ENCODE peak calls at places on chromosome 10, in seven cellular contexts. S, L, M, K, U, E and J are unnamed samples.

GRCh38 chr10:43888551-43888950 is 239.9 kb upstream of the ZNF32 start:
- DNase-seq in S (peak), L (no peak), M (no peak), K (peak), U (no peak), E (no peak), J (no peak)

GRCh38 chr10:112658900-112659328 is 211.9 kb downstream of the VTI1A start:
- DNase-seq in S (peak), L (peak), M (no peak), K (no peak), U (peak), E (no peak), J (no peak)

GRCh38 chr10:29056729-29057128 is 232.1 kb upstream of the LYZL1 start:
- DNase-seq in S (no peak), L (no peak), M (no peak), K (no peak), U (no peak), E (no peak), J (no peak)

GRCh38 chr10:16777473-16778370 is 39.5 kb downstream of the RSU1 start:
- DNase-seq in S (peak), L (peak), M (no peak), K (peak), U (peak), E (peak), J (peak)

GRCh38 chr10:97759157-97759980 is 12.4 kb downstream of the SFRP5 start:
- DNase-seq in S (peak), L (peak), M (no peak), K (peak), U (peak), E (peak), J (no peak)

GRCh38 chr10:80493482-80494021 is 39.4 kb downstream of the TSPAN14 start:
- DNase-seq in S (peak), L (no peak), M (peak), K (no peak), U (no peak), E (no peak), J (peak)

GRCh38 chr10:123645016-123645415 is 21.1 kb upstream of the GPR26 start:
- DNase-seq in S (no peak), L (no peak), M (no peak), K (no peak), U (no peak), E (no peak), J (no peak)

GRCh38 chr10:14468022-14468421 is 137.3 kb upstream of the FRMD4A start:
- DNase-seq in S (no peak), L (no peak), M (no peak), K (peak), U (no peak), E (no peak), J (no peak)

GRCh38 chr10:96118604-96119450 is 11.3 kb upstream of the ZNF518A start:
- DNase-seq in S (no peak), L (no peak), M (no peak), K (no peak), U (no peak), E (no peak), J (no peak)

GRCh38 chr10:78306358-78306757 is 272.7 kb downstream of the RPS24 start:
- DNase-seq in S (no peak), L (no peak), M (no peak), K (no peak), U (no peak), E (no peak), J (no peak)

GRCh38 chr10:31745612-31746376 is 182.8 kb downstream of the ARHGAP12 start:
- DNase-seq in S (peak), L (no peak), M (peak), K (peak), U (peak), E (peak), J (no peak)

GRCh38 chr10:84088626-84089025 is 50.7 kb upstream of the GHITM start:
- DNase-seq in S (peak), L (no peak), M (no peak), K (no peak), U (no peak), E (no peak), J (no peak)

GRCh38 chr10:84084342-84084741 is 55.0 kb upstream of the GHITM start:
- DNase-seq in S (no peak), L (no peak), M (no peak), K (no peak), U (no peak), E (no peak), J (no peak)

GRCh38 chr10:84089162-84089561 is 50.1 kb upstream of the GHITM start:
- DNase-seq in S (no peak), L (no peak), M (no peak), K (no peak), U (no peak), E (no peak), J (no peak)
- H3K4me3 ChIP-seq in S (peak), L (no peak), M (no peak), K (no peak), U (no peak), E (no peak), J (no peak)

DNA sequence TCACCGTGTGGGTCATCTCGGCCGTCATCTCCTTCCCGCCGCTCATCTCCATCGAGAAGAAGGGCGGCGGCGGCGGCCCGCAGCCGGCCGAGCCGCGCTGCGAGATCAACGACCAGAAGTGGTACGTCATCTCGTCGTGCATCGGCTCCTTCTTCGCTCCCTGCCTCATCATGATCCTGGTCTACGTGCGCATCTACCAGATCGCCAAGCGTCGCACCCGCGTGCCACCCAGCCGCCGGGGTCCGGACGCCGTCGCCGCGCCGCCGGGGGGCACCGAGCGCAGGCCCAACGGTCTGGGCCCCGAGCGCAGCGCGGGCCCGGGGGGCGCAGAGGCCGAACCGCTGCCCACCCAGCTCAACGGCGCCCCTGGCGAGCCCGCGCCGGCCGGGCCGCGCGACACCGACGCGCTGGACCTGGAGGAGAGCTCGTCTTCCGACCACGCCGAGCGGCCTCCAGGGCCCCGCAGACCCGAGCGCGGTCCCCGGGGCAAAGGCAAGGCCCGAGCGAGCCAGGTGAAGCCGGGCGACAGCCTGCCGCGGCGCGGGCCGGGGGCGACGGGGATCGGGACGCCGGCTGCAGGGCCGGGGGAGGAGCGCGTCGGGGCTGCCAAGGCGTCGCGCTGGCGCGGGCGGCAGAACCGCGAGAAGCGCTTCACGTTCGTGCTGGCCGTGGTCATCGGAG is 1.8 kb downstream of the ADRA2A start:
- DNase-seq in S (no peak), L (peak), M (no peak), K (no peak), U (no peak), E (no peak), J (no peak)
- H3K4me3 ChIP-seq in S (peak), L (peak), M (no peak), K (no peak), U (no peak), E (no peak), J (no peak)

GRCh38 chr10:110502851-110503301 is 5.2 kb downstream of the DUSP5 start:
- DNase-seq in S (peak), L (no peak), M (no peak), K (peak), U (no peak), E (peak), J (peak)
- H3K4me3 ChIP-seq in S (peak), L (no peak), M (no peak), K (no peak), U (no peak), E (no peak), J (no peak)

GRCh38 chr10:92418891-92419290 is 127.9 kb downstream of the MARCHF5 start:
- DNase-seq in S (no peak), L (no peak), M (no peak), K (no peak), U (no peak), E (no peak), J (no peak)

GRCh38 chr10:92419740-92420553 is 129.0 kb downstream of the MARCHF5 start:
- DNase-seq in S (peak), L (peak), M (no peak), K (peak), U (peak), E (peak), J (no peak)

GRCh38 chr10:92421550-92421949 is 130.6 kb downstream of the MARCHF5 start:
- DNase-seq in S (no peak), L (no peak), M (no peak), K (no peak), U (no peak), E (no peak), J (no peak)

GRCh38 chr10:92418221-92418620 is 127.3 kb downstream of the MARCHF5 start:
- DNase-seq in S (no peak), L (no peak), M (no peak), K (no peak), U (no peak), E (no peak), J (no peak)

GRCh38 chr10:92420554-92421275 is 129.7 kb downstream of the MARCHF5 start:
- DNase-seq in S (peak), L (peak), M (no peak), K (no peak), U (no peak), E (no peak), J (no peak)
- H3K4me3 ChIP-seq in S (peak), L (peak), M (no peak), K (no peak), U (no peak), E (peak), J (no peak)

GRCh38 chr10:7475954-7476353 is 65.1 kb upstream of the SFMBT2 start:
- DNase-seq in S (no peak), L (no peak), M (no peak), K (no peak), U (no peak), E (no peak), J (no peak)
- H3K4me3 ChIP-seq in S (no peak), L (peak), M (no peak), K (no peak), U (no peak), E (no peak), J (no peak)

DNA sequence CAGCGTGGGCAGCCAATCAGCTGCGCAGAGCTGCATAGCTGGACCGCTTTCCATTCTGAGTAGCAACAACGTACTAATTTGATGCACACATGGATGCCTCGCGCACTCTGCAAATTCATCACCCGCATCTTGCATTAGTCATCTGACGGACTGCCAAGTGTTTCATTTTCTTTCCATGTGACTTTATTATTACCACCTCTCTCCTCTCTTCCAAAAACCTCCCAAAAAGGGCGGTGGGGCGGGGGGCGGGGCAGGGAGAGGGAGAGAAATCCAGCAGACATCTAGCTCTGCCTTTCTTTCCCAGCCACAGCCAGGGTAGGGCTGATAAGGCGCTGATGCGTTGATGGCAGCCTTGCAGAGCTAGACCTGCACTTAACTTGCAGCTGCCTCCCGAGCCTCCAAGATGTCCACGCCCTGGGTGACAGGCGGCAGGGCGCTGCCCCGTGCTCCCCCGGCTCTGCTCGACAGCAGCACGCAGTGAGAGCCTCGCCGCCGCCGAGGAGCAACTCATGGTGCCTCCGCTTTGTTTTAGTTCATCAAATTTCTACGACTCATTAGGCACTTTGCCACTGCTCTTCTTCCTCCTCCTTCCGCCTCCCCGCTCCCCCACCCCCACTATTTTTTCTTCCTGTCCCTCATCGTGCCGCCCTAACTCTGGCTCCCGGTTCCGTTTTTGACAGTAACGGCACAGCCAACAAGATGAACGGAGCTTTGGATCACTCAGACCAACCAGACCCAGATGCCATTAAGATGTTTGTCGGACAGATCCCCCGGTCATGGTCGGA is 147.3 kb downstream of the CELF2 start:
- DNase-seq in S (peak), L (peak), M (peak), K (peak), U (peak), E (peak), J (peak)
- H3K4me3 ChIP-seq in S (peak), L (peak), M (peak), K (peak), U (peak), E (peak), J (peak)

GRCh38 chr10:99330675-99330924 is 1.4 kb downstream of the CNNM1 start:
- DNase-seq in S (no peak), L (no peak), M (no peak), K (no peak), U (no peak), E (no peak), J (no peak)

GRCh38 chr10:99329891-99330674 is 927 bp downstream of the CNNM1 start:
- DNase-seq in S (peak), L (peak), M (no peak), K (peak), U (peak), E (no peak), J (no peak)

GRCh38 chr10:99328579-99329237 is 448 bp upstream of the CNNM1 start:
- DNase-seq in S (peak), L (no peak), M (no peak), K (peak), U (no peak), E (no peak), J (no peak)

GRCh38 chr10:99331207-99331803 is 2.1 kb downstream of the CNNM1 start:
- DNase-seq in S (peak), L (peak), M (no peak), K (peak), U (peak), E (no peak), J (no peak)

GRCh38 chr10:99329238-99329890 is at the start of gene CNNM1:
- DNase-seq in S (peak), L (peak), M (no peak), K (no peak), U (peak), E (no peak), J (peak)
- H3K4me3 ChIP-seq in S (peak), L (peak), M (no peak), K (peak), U (peak), E (no peak), J (peak)